ENCODE peak calls at places on chromosomes 1 and 21, in five cellular contexts. U is neuronal stem cell, X is H1, R is trophoblast cell, B is mesenchymal stem cell. D is an unnamed sample.

GRCh38 chr1:176058686-176059085 is 148.4 kb downstream of the COP1 start:
- DNase-seq in B (peak), R (no peak), U (peak), X (no peak), D (peak)

GRCh38 chr1:21911205-21912001 is 25.7 kb downstream of the HSPG2 start:
- DNase-seq in X (no peak), R (no peak), B (peak), U (no peak), D (no peak)

GRCh38 chr1:17635276-17635675 is 95.8 kb downstream of the ARHGEF10L start:
- DNase-seq in R (no peak), U (no peak), B (no peak), X (no peak), D (no peak)

GRCh38 chr1:22822371-22822770 is 111.7 kb downstream of the EPHB2 start:
- DNase-seq in R (peak), B (no peak), X (no peak), U (no peak), D (no peak)

GRCh38 chr1:97929874-97930465 is 9.1 kb upstream of the DPYD start:
- DNase-seq in B (no peak), R (no peak), U (no peak), X (no peak), D (no peak)

GRCh38 chr1:232547938-232548484 is 81.9 kb downstream of the SIPA1L2 start:
- DNase-seq in B (no peak), X (no peak), R (no peak), U (no peak), D (peak)

GRCh38 chr1:107669996-107670395 is 295.0 kb downstream of the VAV3 start:
- DNase-seq in U (no peak), X (no peak), B (no peak), R (no peak), D (peak)

GRCh38 chr1:230058619-230059018 is 8.4 kb upstream of the GALNT2 start:
- DNase-seq in R (no peak), U (no peak), B (no peak), X (no peak), D (no peak)

GRCh38 chr1:34356862-34357261 is 180.2 kb downstream of the C1orf94 start:
- DNase-seq in B (no peak), U (no peak), X (no peak), R (no peak), D (no peak)

GRCh38 chr1:1069061-1069710 is 4.9 kb downstream of the RNF223 start:
- DNase-seq in R (peak), U (peak), B (peak), X (peak), D (peak)

GRCh38 chr21:20997308-20997632 is 939 bp upstream of the NCAM2 start:
- DNase-seq in R (no peak), X (no peak), U (peak), B (no peak), D (no peak)

GRCh38 chr21:45102391-45102932 is 28.1 kb downstream of the ADARB1 start:
- DNase-seq in B (peak), U (no peak), R (peak), X (no peak), D (no peak)

GRCh38 chr1:15843826-15844572 is 3.5 kb upstream of the SPEN start:
- DNase-seq in B (no peak), U (peak), X (no peak), R (no peak), D (no peak)
- H3K23ac ChIP-seq in B (no peak), U (no peak), X (no peak), R (no peak), D (no peak)

DNA sequence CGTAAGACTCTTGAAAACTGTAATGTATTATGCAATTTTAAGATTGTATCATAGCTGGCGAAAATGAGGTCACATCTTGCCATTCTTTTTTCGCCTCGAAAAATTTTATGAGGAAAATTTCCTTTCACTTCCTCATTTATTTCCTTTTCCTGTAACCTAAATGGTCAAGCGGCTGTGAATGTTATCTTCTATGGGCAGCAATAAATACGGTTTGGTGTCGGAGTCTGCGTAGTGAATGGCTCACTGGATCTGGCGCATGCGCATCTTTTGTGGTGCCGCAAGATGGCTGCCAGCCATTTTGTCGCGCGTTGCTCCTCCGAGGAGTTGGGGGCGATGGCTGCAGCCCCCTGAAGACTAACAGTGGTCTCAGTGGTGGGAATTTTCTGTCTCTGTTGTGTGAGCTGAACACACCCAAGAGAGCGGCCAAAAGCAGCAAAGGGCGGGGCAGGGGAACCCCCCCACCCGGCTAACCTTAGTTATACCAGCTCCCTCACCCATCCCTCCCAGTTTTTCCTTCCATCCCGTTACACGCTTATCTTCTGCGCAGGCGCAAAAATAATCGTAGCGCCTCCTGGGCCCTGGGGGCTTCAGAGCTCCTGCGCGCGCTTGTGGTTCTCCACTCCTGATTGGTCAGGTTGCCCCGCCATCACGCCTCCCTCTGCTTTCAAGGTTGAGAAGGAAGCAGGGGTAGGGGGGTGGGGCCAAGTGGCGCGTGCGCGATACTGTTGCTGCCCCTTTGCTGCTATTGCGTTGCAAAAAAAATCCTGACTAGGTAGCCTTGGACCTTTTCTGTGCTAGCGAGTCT is at the start of gene RPRD2:
- DNase-seq in R (peak), X (peak), U (peak), B (peak), D (peak)
- H3K14ac ChIP-seq in R (peak), X (no peak), U (peak), B (no peak), D (peak)

DNA sequence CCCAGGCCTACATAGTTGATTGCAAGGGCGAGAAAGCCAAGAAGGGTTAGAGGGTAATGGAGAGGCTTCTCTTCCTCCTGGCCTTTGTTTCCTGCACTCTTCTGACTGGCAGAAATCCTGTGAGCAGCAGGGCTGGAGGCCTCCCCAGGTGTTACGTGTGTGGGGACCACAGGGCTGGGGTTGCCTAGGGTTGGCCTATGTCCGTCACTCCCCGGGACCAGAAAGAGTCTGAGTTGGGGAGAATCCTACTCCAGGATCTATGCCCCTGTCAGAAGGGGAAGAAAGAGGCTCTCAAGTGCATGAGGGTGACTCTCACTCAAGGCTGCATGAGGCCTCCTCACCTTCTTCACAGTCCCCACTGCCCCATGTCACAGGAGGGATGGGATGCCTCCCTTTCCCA is 38.5 kb downstream of the IGFN1 start:
- DNase-seq in X (no peak), U (no peak), R (no peak), B (no peak), D (no peak)
- H3K23ac ChIP-seq in X (no peak), U (no peak), R (no peak), B (no peak), D (no peak)

GRCh38 chr1:39268112-39268581 is 63.7 kb downstream of the MACF1 start:
- DNase-seq in B (peak), U (peak), R (peak), X (no peak), D (peak)

GRCh38 chr1:39269791-39270342 is 65.4 kb downstream of the MACF1 start:
- DNase-seq in R (peak), U (no peak), B (peak), X (no peak), D (peak)

GRCh38 chr1:39270368-39270767 is 65.9 kb downstream of the MACF1 start:
- DNase-seq in B (no peak), X (no peak), R (peak), U (no peak), D (no peak)

GRCh38 chr1:39268906-39269305 is 64.4 kb downstream of the MACF1 start:
- DNase-seq in R (peak), B (peak), X (peak), U (no peak), D (peak)

GRCh38 chr1:39269349-39269748 is 64.9 kb downstream of the MACF1 start:
- DNase-seq in B (no peak), U (no peak), X (no peak), R (no peak), D (no peak)
- H3K14ac ChIP-seq in B (no peak), U (no peak), X (no peak), R (no peak), D (peak)

GRCh38 chr1:217136895-217137205 is 413.6 kb upstream of the ESRRG start:
- DNase-seq in R (no peak), U (no peak), X (no peak), B (no peak), D (no peak)

GRCh38 chr1:217138839-217139466 is 415.7 kb upstream of the ESRRG start:
- DNase-seq in R (peak), U (peak), X (no peak), B (no peak), D (no peak)

GRCh38 chr1:217135987-217136894 is 413.0 kb upstream of the ESRRG start:
- DNase-seq in X (no peak), U (peak), R (no peak), B (no peak), D (no peak)

GRCh38 chr1:217138173-217138838 is 415.1 kb upstream of the ESRRG start:
- DNase-seq in X (no peak), U (peak), B (no peak), R (no peak), D (no peak)

DNA sequence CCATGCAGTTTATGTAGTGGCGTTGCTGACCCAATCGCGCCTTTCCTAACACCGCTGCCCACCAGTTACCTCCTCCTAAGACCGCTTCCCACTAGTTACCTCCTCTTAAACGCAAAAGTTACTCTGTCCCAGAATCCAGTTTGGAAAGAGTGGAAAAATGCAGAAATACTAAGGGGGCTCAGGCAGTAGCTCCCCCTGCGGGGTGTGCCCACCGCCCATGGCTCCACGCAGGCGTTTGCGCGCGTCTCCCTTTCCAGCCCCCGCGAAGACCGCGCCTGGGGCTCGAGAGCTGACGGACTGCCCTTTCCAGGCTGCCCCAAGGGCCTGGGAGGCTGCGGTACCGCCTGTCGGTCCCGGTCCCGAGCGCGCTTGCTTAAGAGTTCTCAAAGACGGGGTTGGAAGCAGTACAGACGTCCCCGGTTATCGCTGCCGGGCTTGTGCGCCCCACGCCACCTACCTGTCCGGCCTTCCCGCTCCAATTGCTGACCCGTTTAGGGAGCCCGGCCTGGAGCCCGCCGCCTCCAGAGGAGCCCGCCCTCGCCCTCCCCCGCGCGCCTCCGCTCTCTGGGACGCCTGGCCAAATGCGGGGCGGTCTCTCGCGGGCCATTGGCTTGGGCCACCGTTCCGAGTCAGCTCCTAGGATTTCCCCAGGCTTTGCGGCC is 414.1 kb upstream of the ESRRG start:
- DNase-seq in B (no peak), R (no peak), X (no peak), U (peak), D (no peak)
- H3K23ac ChIP-seq in B (no peak), R (no peak), X (no peak), U (no peak), D (no peak)

D was measured in IMR-90.